ENCODE peak calls at places on chromosomes 4 and X, in six cellular contexts. K, T, B, P, C and A are unnamed samples.

GRCh38 chr4:128358231-128358902 is 70.8 kb upstream of the PGRMC2 start:
- DNase-seq in P (no peak), T (no peak), K (no peak), B (no peak), C (no peak), A (no peak)

GRCh38 chr4:107299646-107300045 is 263.5 kb upstream of the DKK2 start:
- DNase-seq in B (no peak), T (no peak), C (no peak), K (no peak), P (no peak), A (no peak)

GRCh38 chr4:38179690-38180299 is 219.6 kb downstream of the PTTG2 start:
- DNase-seq in B (peak; percentile 69), C (peak; percentile 85), P (peak; percentile 65), K (peak; percentile 87), T (peak; percentile 75), A (peak; percentile 82)

GRCh38 chr4:142566243-142566642 is 279.9 kb downstream of the INPP4B start:
- DNase-seq in K (no peak), C (no peak), B (no peak), T (no peak), P (no peak), A (no peak)

GRCh38 chrX:118520858-118521206 is 25.2 kb downstream of the DOCK11 start:
- DNase-seq in C (no peak), K (no peak), B (no peak), P (no peak), T (no peak), A (no peak)

GRCh38 chrX:40748977-40749376 is 13.6 kb upstream of the MED14 start:
- DNase-seq in T (no peak), B (no peak), P (no peak), C (no peak), K (no peak), A (no peak)

GRCh38 chrX:40358994-40359393 is 221.8 kb upstream of the ATP6AP2 start:
- DNase-seq in T (no peak), C (no peak), B (no peak), K (no peak), P (no peak), A (no peak)

GRCh38 chr4:139470295-139470694 is 16.4 kb downstream of the RAB33B start:
- DNase-seq in B (no peak), T (no peak), P (no peak), C (no peak), K (no peak), A (no peak)

GRCh38 chr4:123941306-123941705 is 544.7 kb downstream of the SPRY1 start:
- DNase-seq in B (no peak), C (no peak), T (no peak), K (no peak), P (no peak), A (no peak)

GRCh38 chrX:67574696-67575095 is 30.9 kb downstream of the AR start:
- DNase-seq in T (no peak), B (no peak), P (no peak), C (no peak), K (no peak), A (no peak)

GRCh38 chr4:140996757-140997156 is 136.5 kb downstream of the RNF150 start:
- DNase-seq in P (no peak), C (no peak), B (no peak), K (no peak), T (no peak), A (no peak)

GRCh38 chr4:3434891-3435683 is 6.7 kb upstream of the HGFAC start:
- DNase-seq in P (no peak), B (no peak), K (no peak), C (no peak), T (no peak), A (no peak)
- TF ChIP-seq CTCF in P (no peak), B (peak; percentile 63), K (no peak), C (no peak), T (no peak), A (no peak)

GRCh38 chrX:130082244-130083106 is 27.8 kb downstream of the ELF4 start:
- DNase-seq in B (no peak), C (peak; percentile 22), K (peak; percentile 72), P (no peak), T (peak; percentile 67), A (peak; percentile 89)
- TF ChIP-seq CTCF in B (no peak), C (no peak), K (no peak), P (no peak), T (peak; percentile 63), A (peak; percentile 30)

GRCh38 chr4:185224597-185224996 is 15.2 kb downstream of the SNX25 start:
- DNase-seq in P (no peak), T (no peak), C (no peak), B (no peak), K (no peak), A (no peak)
- TF ChIP-seq CTCF in P (no peak), T (peak; percentile 18), C (peak; percentile 27), B (peak; percentile 20), K (no peak), A (peak; percentile 22)

GRCh38 chr4:61994036-61994435 is 793.9 kb downstream of the ADGRL3 start:
- DNase-seq in C (no peak), K (no peak), B (no peak), P (no peak), T (no peak), A (no peak)
- TF ChIP-seq CTCF in C (no peak), K (no peak), B (no peak), P (no peak), T (no peak), A (no peak)

DNA sequence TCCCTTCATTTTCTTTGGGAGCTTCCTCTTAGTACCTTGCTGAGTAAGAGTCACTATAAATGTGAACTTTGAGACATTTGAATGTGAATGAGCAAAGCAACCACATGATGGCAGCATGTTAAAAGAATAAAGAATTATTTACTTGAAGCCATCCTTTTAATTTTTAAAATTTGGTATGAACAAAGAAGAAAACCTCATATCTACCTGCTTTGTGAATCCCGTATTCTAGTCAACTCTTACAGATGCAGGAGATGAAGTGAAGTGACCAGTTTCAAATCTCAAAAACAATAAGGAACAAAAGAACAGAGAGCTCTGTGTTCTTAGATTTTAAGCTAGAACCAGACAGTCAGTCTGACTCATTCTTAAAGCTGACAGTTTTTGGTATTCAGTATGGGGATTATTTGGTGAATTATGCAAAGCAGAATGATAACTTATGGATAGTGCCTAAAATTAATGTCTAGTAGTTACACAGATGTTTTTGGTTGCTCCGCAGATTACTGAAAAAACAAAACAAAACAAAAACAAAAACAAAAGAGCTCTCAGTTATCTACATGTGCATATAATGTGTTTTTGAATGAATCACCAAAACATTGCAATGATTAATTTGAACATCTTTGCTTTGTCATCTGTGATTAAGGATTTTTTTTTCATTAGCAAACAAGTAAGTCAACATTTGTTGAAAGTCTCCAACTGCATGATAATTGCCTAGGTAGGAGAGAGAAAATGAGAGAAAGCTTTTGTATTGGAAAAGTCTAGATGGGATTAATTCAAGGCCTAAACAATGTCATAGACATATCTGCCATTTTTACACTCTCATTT is 48.2 kb upstream of the H2AZ1 start:
- DNase-seq in B (no peak), T (no peak), C (no peak), P (no peak), K (no peak), A (peak; percentile 2)
- TF ChIP-seq CTCF in B (peak; percentile 67), T (no peak), C (no peak), P (no peak), K (no peak), A (peak; percentile 43)

GRCh38 chr4:172989984-172990711 is 178.5 kb upstream of the GALNT7 start:
- DNase-seq in C (no peak), T (no peak), B (no peak), K (no peak), P (no peak), A (no peak)
- TF ChIP-seq CTCF in C (no peak), T (no peak), B (no peak), K (no peak), P (no peak), A (no peak)